ENCODE peak calls at places on chromosome 10, in eight cellular contexts. R, L, X, S, J, Z, V and M are unnamed samples.

GRCh38 chr10:62728479-62728878 is 76.0 kb upstream of the ADO start:
- DNase-seq in R (no peak), X (no peak), S (peak; percentile 86), J (no peak), Z (no peak), L (no peak), V (no peak), M (no peak)

GRCh38 chr10:33211123-33211878 is 123.2 kb downstream of the NRP1 start:
- DNase-seq in J (peak; percentile 82), V (no peak), R (peak; percentile 58), S (no peak), X (no peak), Z (no peak), L (peak; percentile 77), M (no peak)

GRCh38 chr10:125411724-125412123 is 251.4 kb upstream of the CTBP2 start:
- DNase-seq in L (peak; percentile 95), Z (no peak), J (peak; percentile 86), V (no peak), R (no peak), S (peak; percentile 37), X (no peak), M (no peak)

GRCh38 chr10:65950075-65950474 is 975.8 kb upstream of the LRRTM3 start:
- DNase-seq in X (no peak), R (no peak), Z (no peak), L (peak; percentile 20), S (no peak), J (peak; percentile 13), V (no peak), M (no peak)

GRCh38 chr10:4847580-4848020 is 21.6 kb downstream of the AKR1E2 start:
- DNase-seq in S (peak; percentile 2), X (no peak), L (peak; percentile 62), R (no peak), V (no peak), Z (no peak), J (peak; percentile 85), M (no peak)

GRCh38 chr10:25849971-25850370 is 84.1 kb upstream of the MYO3A start:
- DNase-seq in S (no peak), J (peak; percentile 4), L (no peak), R (no peak), Z (no peak), X (no peak), V (no peak), M (no peak)

GRCh38 chr10:19638173-19638872 is 177.9 kb upstream of the PLXDC2 start:
- DNase-seq in R (no peak), Z (no peak), J (peak; percentile 90), V (no peak), L (peak; percentile 94), X (no peak), S (peak; percentile 29), M (no peak)

GRCh38 chr10:3776796-3777571 is 8.0 kb downstream of the KLF6 start:
- DNase-seq in J (peak; percentile 93), X (peak; percentile 71), S (no peak), V (peak; percentile 72), Z (peak; percentile 78), L (peak; percentile 79), R (peak; percentile 40), M (no peak)

GRCh38 chr10:3887885-3888476 is 103.0 kb upstream of the KLF6 start:
- DNase-seq in J (peak; percentile 93), X (no peak), S (no peak), R (peak; percentile 47), L (peak; percentile 96), V (peak; percentile 44), Z (no peak), M (no peak)

GRCh38 chr10:76657337-76658012 is 980.1 kb downstream of the KCNMA1 start:
- DNase-seq in X (no peak), J (no peak), S (no peak), Z (no peak), V (no peak), R (no peak), L (no peak), M (no peak)

GRCh38 chr10:42990016-42990720 is 86.7 kb upstream of the RET start:
- DNase-seq in Z (peak; percentile 9), V (no peak), X (no peak), L (no peak), R (no peak), S (peak; percentile 6), J (no peak), M (no peak)

GRCh38 chr10:118241229-118242137 is 100.6 kb downstream of the FAM204A start:
- DNase-seq in S (peak; percentile 77), V (peak; percentile 80), L (peak; percentile 76), J (peak; percentile 75), Z (peak; percentile 82), X (peak; percentile 79), R (peak; percentile 72), M (peak; percentile 75)
- H3K4me3 ChIP-seq in S (no peak overlapping the region), V (no peak overlapping the region), L (no peak overlapping the region), J (no peak overlapping the region), Z (no peak overlapping the region), X (no peak overlapping the region), R (no peak overlapping the region), M (no peak overlapping the region)

GRCh38 chr10:113099431-113100298 is 149.6 kb downstream of the TCF7L2 start:
- DNase-seq in J (no peak), R (no peak), V (no peak), L (no peak), Z (no peak), S (no peak), X (no peak), M (no peak)
- H3K4me3 ChIP-seq in J (no peak overlapping the region), R (no peak overlapping the region), V (no peak overlapping the region), L (no peak overlapping the region), Z (no peak overlapping the region), S (no peak overlapping the region), X (no peak overlapping the region), M (no peak overlapping the region)

GRCh38 chr10:23522345-23522744 is 83.5 kb downstream of the OTUD1 start:
- DNase-seq in V (no peak), S (no peak), X (no peak), Z (no peak), L (peak; percentile 1), R (no peak), J (no peak), M (no peak)
- H3K4me3 ChIP-seq in V (no peak overlapping the region), S (no peak overlapping the region), X (no peak overlapping the region), Z (no peak overlapping the region), L (no peak overlapping the region), R (no peak overlapping the region), J (no peak overlapping the region), M (no peak overlapping the region)

GRCh38 chr10:17473228-17473950 is 19.0 kb upstream of the ST8SIA6 start:
- DNase-seq in L (no peak), S (no peak), Z (no peak), V (no peak), R (no peak), X (no peak), J (no peak), M (no peak)
- H3K4me3 ChIP-seq in L (no peak overlapping the region), S (no peak overlapping the region), Z (no peak overlapping the region), V (no peak overlapping the region), R (no peak overlapping the region), X (no peak overlapping the region), J (no peak overlapping the region), M (no peak overlapping the region)

GRCh38 chr10:23319835-23320234 is 24.8 kb downstream of the C10orf67 start:
- DNase-seq in R (no peak), V (no peak), Z (no peak), S (no peak), J (no peak), X (no peak), L (no peak), M (no peak)
- H3K4me3 ChIP-seq in R (no peak overlapping the region), V (no peak overlapping the region), Z (no peak overlapping the region), S (no peak overlapping the region), J (no peak overlapping the region), X (no peak overlapping the region), L (no peak overlapping the region), M (no peak overlapping the region)

DNA sequence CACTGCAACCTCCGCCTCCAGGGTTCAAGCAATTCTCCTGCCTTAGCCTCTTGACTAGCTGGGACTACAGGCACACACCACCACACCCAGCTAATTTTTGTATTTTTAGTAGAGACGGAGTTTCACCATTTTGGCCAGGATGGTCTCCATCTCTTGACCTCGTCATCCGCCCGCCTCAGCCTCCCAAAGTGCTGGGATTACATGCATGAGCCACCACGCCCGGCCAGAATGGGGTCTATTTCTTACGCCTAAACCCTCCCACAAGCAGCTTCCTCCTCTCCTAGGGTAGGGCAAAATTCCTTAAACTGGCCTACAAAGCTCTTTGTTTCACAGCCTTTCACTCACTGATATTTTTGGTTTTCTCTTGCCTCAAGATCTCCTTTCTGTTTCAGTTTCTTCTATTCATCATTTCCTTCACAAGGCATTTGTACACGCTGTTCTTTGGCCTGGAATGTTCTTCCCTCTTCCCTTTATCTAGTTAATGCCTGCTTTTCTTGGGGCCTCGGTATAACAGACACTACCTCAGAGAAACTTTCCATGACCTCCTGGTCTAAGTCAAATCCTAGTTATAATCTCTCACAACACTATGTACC is 6.7 kb downstream of the CPEB3 start:
- DNase-seq in J (no peak), X (no peak), Z (no peak), V (no peak), S (no peak), L (peak; percentile 14), R (no peak), M (no peak)
- H3K4me3 ChIP-seq in J (no peak overlapping the region), X (no peak overlapping the region), Z (no peak overlapping the region), V (no peak overlapping the region), S (no peak overlapping the region), L (no peak overlapping the region), R (no peak overlapping the region), M (peak overlapping the region; percentile 20)

GRCh38 chr10:94407668-94408067 is 5.3 kb downstream of the TBC1D12 start:
- DNase-seq in Z (no peak), J (no peak), X (no peak), R (no peak), L (no peak), V (no peak), S (no peak), M (no peak)

GRCh38 chr10:94405406-94405805 is 3.1 kb downstream of the TBC1D12 start:
- DNase-seq in Z (no peak), L (no peak), X (no peak), R (no peak), J (no peak), V (no peak), S (no peak), M (no peak)

GRCh38 chr10:94403823-94404228 is 1.5 kb downstream of the TBC1D12 start:
- DNase-seq in Z (no peak), R (no peak), L (no peak), V (no peak), S (no peak), X (no peak), J (no peak), M (no peak)

GRCh38 chr10:94402204-94403033 is at the start of gene TBC1D12:
- DNase-seq in L (peak; percentile 97), Z (peak; percentile 98), J (peak; percentile 97), S (no peak), R (peak; percentile 96), V (peak; percentile 96), X (peak; percentile 95), M (peak; percentile 96)

GRCh38 chr10:94403034-94403822 is 887 bp downstream of the TBC1D12 start:
- DNase-seq in V (peak; percentile 79), X (peak; percentile 76), S (no peak), L (peak; percentile 70), R (peak; percentile 54), Z (peak; percentile 77), J (peak; percentile 74), M (peak; percentile 78)
- H3K4me3 ChIP-seq in V (peak overlapping the region; percentile 99), X (peak overlapping the region; percentile 88), S (no peak overlapping the region), L (peak overlapping the region; percentile 79), R (peak overlapping the region; percentile 99), Z (peak overlapping the region; percentile 89), J (peak overlapping the region; percentile 83), M (peak overlapping the region; percentile 74)